ENCODE peak calls at places on chromosome 9, in seven cellular contexts. Z is T-helper 1 cell, Y is nephron progenitor cell, U is cardiac fibroblast, N is A549, C is fibroblast of the aortic adventitia, Q is ELF-1. P is an unnamed sample.

GRCh38 chr9:123911024-123911423 is 18.9 kb downstream of the DENND1A start:
- DNase-seq in N (no peak), Q (no peak), U (no peak), Y (no peak), C (no peak), Z (no peak), P (no peak)

GRCh38 chr9:87346061-87346665 is 151.5 kb upstream of the DAPK1 start:
- DNase-seq in Z (no peak), Y (no peak), U (peak), Q (no peak), C (peak), N (no peak), P (no peak)

GRCh38 chr9:69027355-69028097 is 8.0 kb upstream of the FXN start:
- DNase-seq in U (peak), Z (peak), N (peak), Q (peak), C (peak), Y (peak), P (no peak)

GRCh38 chr9:129166962-129167557 is 11.0 kb downstream of the IER5L start:
- DNase-seq in N (peak), Q (peak), Y (no peak), Z (no peak), U (peak), C (peak), P (no peak)

GRCh38 chr9:128882677-128883590 is 1.0 kb downstream of the LRRC8A start:
- DNase-seq in Z (no peak), C (no peak), N (no peak), Y (peak), U (no peak), Q (peak), P (no peak)

GRCh38 chr9:99820330-99821186 is 1.1 kb upstream of the NR4A3 start:
- DNase-seq in Q (no peak), C (peak), U (peak), Y (peak), Z (peak), N (peak), P (peak)

GRCh38 chr9:38668791-38669466 is 48.5 kb upstream of the ANKRD18A start:
- DNase-seq in N (no peak), U (no peak), Y (no peak), Z (no peak), C (no peak), Q (no peak), P (no peak)

GRCh38 chr9:125495137-125496119 is 211.6 kb downstream of the MAPKAP1 start:
- DNase-seq in U (no peak), C (no peak), N (peak), Q (peak), Z (no peak), Y (no peak), P (no peak)

GRCh38 chr9:71796368-71796767 is 28.1 kb upstream of the CEMIP2 start:
- DNase-seq in Q (no peak), C (no peak), N (no peak), Y (no peak), Z (no peak), U (no peak), P (peak)

GRCh38 chr9:111720170-111720569 is 58.8 kb downstream of the GNG10 start:
- DNase-seq in U (no peak), Q (no peak), Z (no peak), Y (no peak), N (no peak), C (no peak), P (no peak)

GRCh38 chr9:85704744-85705143 is 37.0 kb downstream of the AGTPBP1 start:
- DNase-seq in U (no peak), C (no peak), Q (no peak), N (no peak), Z (no peak), Y (no peak), P (no peak)

GRCh38 chr9:117552811-117553210 is 138.0 kb upstream of the ASTN2 start:
- DNase-seq in N (no peak), Y (no peak), U (no peak), C (no peak), Z (no peak), Q (no peak), P (no peak)

GRCh38 chr9:120187758-120188157 is 392.2 kb downstream of the CDK5RAP2 start:
- DNase-seq in Y (no peak), C (no peak), Z (no peak), N (no peak), Q (no peak), U (no peak), P (no peak)

GRCh38 chr9:132003904-132004303 is 75.8 kb downstream of the MED27 start:
- DNase-seq in Z (no peak), C (no peak), U (no peak), Y (no peak), Q (no peak), N (no peak), P (no peak)

GRCh38 chr9:87193151-87193550 is 245.8 kb upstream of the GAS1 start:
- DNase-seq in N (no peak), Q (no peak), Y (no peak), Z (no peak), C (no peak), U (no peak), P (no peak)

GRCh38 chr9:128251701-128252100 is 24.1 kb downstream of the GOLGA2 start:
- DNase-seq in N (no peak), Q (peak), C (peak), Z (no peak), Y (no peak), U (peak), P (no peak)

GRCh38 chr9:79134654-79135053 is 437.1 kb upstream of the TLE4 start:
- DNase-seq in U (peak), C (no peak), Y (peak), Q (peak), N (no peak), Z (no peak), P (no peak)

GRCh38 chr9:70485273-70485858 is 70.9 kb upstream of the KLF9 start:
- DNase-seq in U (peak), Q (no peak), N (no peak), Z (no peak), C (peak), Y (no peak), P (no peak)

P was measured in T-helper 9 cell.